ENCODE peak calls at places on chromosome 1, in nine cellular contexts. One of them, this sample, is unnamed.

GRCh38 chr1:26786437-26787380 is 1.0 kb upstream of the PIGV start:
- DNase-seq in anterior cingulate cortex: no peak
- DNase-seq in heart left ventricle: peak
- DNase-seq in pulmonary artery endothelial cell: no peak
- DNase-seq in upper lobe of left lung: peak
- DNase-seq in body of pancreas: peak
- DNase-seq in right cardiac atrium: peak
- DNase-seq in heart right ventricle: peak
- DNase-seq in NCI-H510A: peak
- DNase-seq in this sample: peak

GRCh38 chr1:46198026-46198826 is at the start of gene POMGNT1:
- DNase-seq in anterior cingulate cortex: no peak
- DNase-seq in heart left ventricle: peak
- DNase-seq in pulmonary artery endothelial cell: no peak
- DNase-seq in upper lobe of left lung: peak
- DNase-seq in body of pancreas: peak
- DNase-seq in right cardiac atrium: peak
- DNase-seq in heart right ventricle: peak
- DNase-seq in NCI-H510A: peak
- DNase-seq in this sample: peak

GRCh38 chr1:243963566-243963965 is 87.5 kb upstream of the ZBTB18 start:
- DNase-seq in anterior cingulate cortex: no peak
- DNase-seq in heart left ventricle: no peak
- DNase-seq in pulmonary artery endothelial cell: no peak
- DNase-seq in upper lobe of left lung: no peak
- DNase-seq in body of pancreas: no peak
- DNase-seq in right cardiac atrium: no peak
- DNase-seq in heart right ventricle: no peak
- DNase-seq in NCI-H510A: no peak
- DNase-seq in this sample: no peak

GRCh38 chr1:64107041-64107440 is 96.4 kb upstream of the UBE2U start:
- DNase-seq in anterior cingulate cortex: no peak
- DNase-seq in heart left ventricle: no peak
- DNase-seq in pulmonary artery endothelial cell: no peak
- DNase-seq in upper lobe of left lung: no peak
- DNase-seq in body of pancreas: no peak
- DNase-seq in right cardiac atrium: no peak
- DNase-seq in heart right ventricle: no peak
- DNase-seq in NCI-H510A: no peak
- DNase-seq in this sample: no peak

GRCh38 chr1:40530735-40531380 is 579 bp upstream of the ZNF684 start:
- DNase-seq in anterior cingulate cortex: no peak
- DNase-seq in heart left ventricle: no peak
- DNase-seq in pulmonary artery endothelial cell: no peak
- DNase-seq in upper lobe of left lung: no peak
- DNase-seq in body of pancreas: no peak
- DNase-seq in right cardiac atrium: no peak
- DNase-seq in heart right ventricle: no peak
- DNase-seq in NCI-H510A: peak
- DNase-seq in this sample: no peak

GRCh38 chr1:36523850-36524249 is 41.1 kb upstream of the CSF3R start:
- DNase-seq in anterior cingulate cortex: no peak
- DNase-seq in heart left ventricle: no peak
- DNase-seq in pulmonary artery endothelial cell: no peak
- DNase-seq in upper lobe of left lung: no peak
- DNase-seq in body of pancreas: no peak
- DNase-seq in right cardiac atrium: no peak
- DNase-seq in heart right ventricle: no peak
- DNase-seq in NCI-H510A: no peak
- DNase-seq in this sample: no peak

GRCh38 chr1:85654066-85654782 is 54.0 kb downstream of the ZNHIT6 start:
- DNase-seq in anterior cingulate cortex: no peak
- DNase-seq in heart left ventricle: no peak
- DNase-seq in pulmonary artery endothelial cell: no peak
- DNase-seq in upper lobe of left lung: no peak
- DNase-seq in body of pancreas: no peak
- DNase-seq in right cardiac atrium: no peak
- DNase-seq in heart right ventricle: no peak
- DNase-seq in NCI-H510A: no peak
- DNase-seq in this sample: no peak

GRCh38 chr1:19765623-19766022 is 34.1 kb downstream of the TMCO4 start:
- DNase-seq in anterior cingulate cortex: no peak
- DNase-seq in heart left ventricle: no peak
- DNase-seq in pulmonary artery endothelial cell: peak
- DNase-seq in upper lobe of left lung: no peak
- DNase-seq in body of pancreas: no peak
- DNase-seq in right cardiac atrium: no peak
- DNase-seq in heart right ventricle: no peak
- DNase-seq in NCI-H510A: no peak
- DNase-seq in this sample: no peak

GRCh38 chr1:222786107-222786506 is 28.7 kb upstream of the DISP1 start:
- DNase-seq in anterior cingulate cortex: no peak
- DNase-seq in heart left ventricle: no peak
- DNase-seq in pulmonary artery endothelial cell: peak
- DNase-seq in upper lobe of left lung: no peak
- DNase-seq in body of pancreas: no peak
- DNase-seq in right cardiac atrium: no peak
- DNase-seq in heart right ventricle: no peak
- DNase-seq in NCI-H510A: no peak
- DNase-seq in this sample: no peak

GRCh38 chr1:112808861-112809684 is 93.9 kb upstream of the PPM1J start:
- DNase-seq in anterior cingulate cortex: peak
- DNase-seq in heart left ventricle: peak
- DNase-seq in pulmonary artery endothelial cell: no peak
- DNase-seq in upper lobe of left lung: peak
- DNase-seq in body of pancreas: peak
- DNase-seq in right cardiac atrium: peak
- DNase-seq in heart right ventricle: peak
- DNase-seq in NCI-H510A: peak
- DNase-seq in this sample: peak

GRCh38 chr1:154866995-154867795 is 2.9 kb downstream of the KCNN3 start:
- DNase-seq in anterior cingulate cortex: peak
- DNase-seq in heart left ventricle: peak
- DNase-seq in pulmonary artery endothelial cell: no peak
- DNase-seq in upper lobe of left lung: peak
- DNase-seq in body of pancreas: peak
- DNase-seq in right cardiac atrium: peak
- DNase-seq in heart right ventricle: no peak
- DNase-seq in NCI-H510A: no peak
- DNase-seq in this sample: peak

GRCh38 chr1:31243451-31244286 is 4.0 kb upstream of the NKAIN1 start:
- DNase-seq in anterior cingulate cortex: no peak
- DNase-seq in heart left ventricle: no peak
- DNase-seq in pulmonary artery endothelial cell: no peak
- DNase-seq in upper lobe of left lung: no peak
- DNase-seq in body of pancreas: peak
- DNase-seq in right cardiac atrium: no peak
- DNase-seq in heart right ventricle: no peak
- DNase-seq in NCI-H510A: no peak
- DNase-seq in this sample: no peak

GRCh38 chr1:145717833-145718232 is 1.5 kb upstream of the CD160 start:
- DNase-seq in anterior cingulate cortex: no peak
- DNase-seq in heart left ventricle: no peak
- DNase-seq in pulmonary artery endothelial cell: no peak
- DNase-seq in upper lobe of left lung: no peak
- DNase-seq in body of pancreas: peak
- DNase-seq in right cardiac atrium: no peak
- DNase-seq in heart right ventricle: no peak
- DNase-seq in NCI-H510A: no peak
- DNase-seq in this sample: no peak

GRCh38 chr1:116152950-116153691 is 41.9 kb downstream of the MAB21L3 start:
- DNase-seq in anterior cingulate cortex: no peak
- DNase-seq in heart left ventricle: no peak
- DNase-seq in pulmonary artery endothelial cell: no peak
- DNase-seq in upper lobe of left lung: no peak
- DNase-seq in body of pancreas: no peak
- DNase-seq in right cardiac atrium: no peak
- DNase-seq in heart right ventricle: no peak
- DNase-seq in NCI-H510A: no peak
- DNase-seq in this sample: no peak

This sample was measured in gastrocnemius medialis.